ENCODE peak calls at places on chromosomes 13 and 19, in six cellular contexts. One of them, this sample, is unnamed.

GRCh38 chr13:91313581-91313980 is 33.9 kb upstream of the MIR17HG start:
- DNase-seq in head of caudate nucleus: no peak
- DNase-seq in NCI-H345: no peak
- DNase-seq in BE2C: no peak
- DNase-seq in endothelial cell: no peak
- DNase-seq in uterus: no peak
- DNase-seq in this sample: no peak

GRCh38 chr19:49422407-49423277 is 599 bp downstream of the PTH2 start:
- DNase-seq in endothelial cell: peak; percentile 75
- DNase-seq in uterus: no peak
- DNase-seq in NCI-H345: peak; percentile 59
- DNase-seq in head of caudate nucleus: peak; percentile 10
- DNase-seq in BE2C: peak; percentile 69
- DNase-seq in this sample: no peak

GRCh38 chr19:29489182-29489951 is 36.4 kb upstream of the VSTM2B start:
- DNase-seq in head of caudate nucleus: no peak
- DNase-seq in endothelial cell: no peak
- DNase-seq in BE2C: no peak
- DNase-seq in uterus: no peak
- DNase-seq in NCI-H345: no peak
- DNase-seq in this sample: no peak

GRCh38 chr19:35154535-35155406 is at the start of gene FXYD5:
- DNase-seq in head of caudate nucleus: no peak
- DNase-seq in NCI-H345: peak; percentile 51
- DNase-seq in endothelial cell: peak; percentile 53
- DNase-seq in uterus: peak; percentile 53
- DNase-seq in BE2C: no peak
- DNase-seq in this sample: peak; percentile 69

GRCh38 chr13:97179501-97179900 is 42.6 kb upstream of the MBNL2 start:
- DNase-seq in head of caudate nucleus: no peak
- DNase-seq in endothelial cell: no peak
- DNase-seq in NCI-H345: no peak
- DNase-seq in uterus: no peak
- DNase-seq in BE2C: no peak
- DNase-seq in this sample: no peak

GRCh38 chr19:29062486-29063435 is 150.2 kb downstream of the UQCRFS1 start:
- DNase-seq in uterus: no peak
- DNase-seq in head of caudate nucleus: no peak
- DNase-seq in BE2C: no peak
- DNase-seq in endothelial cell: no peak
- DNase-seq in NCI-H345: no peak
- DNase-seq in this sample: no peak

GRCh38 chr19:17784201-17785008 is 10.5 kb upstream of the B3GNT3 start:
- DNase-seq in uterus: peak; percentile 50
- DNase-seq in BE2C: peak; percentile 84
- DNase-seq in NCI-H345: peak; percentile 50
- DNase-seq in head of caudate nucleus: peak; percentile 75
- DNase-seq in endothelial cell: peak; percentile 68
- DNase-seq in this sample: peak; percentile 74

GRCh38 chr13:21594715-21595545 is 9.0 kb downstream of the MICU2 start:
- DNase-seq in head of caudate nucleus: no peak
- DNase-seq in endothelial cell: no peak
- DNase-seq in uterus: no peak
- DNase-seq in BE2C: no peak
- DNase-seq in NCI-H345: no peak
- DNase-seq in this sample: no peak

GRCh38 chr19:4191044-4191443 is 8.6 kb downstream of the ANKRD24 start:
- DNase-seq in BE2C: no peak
- DNase-seq in NCI-H345: peak; percentile 90
- DNase-seq in uterus: no peak
- DNase-seq in endothelial cell: no peak
- DNase-seq in head of caudate nucleus: no peak
- DNase-seq in this sample: no peak

GRCh38 chr13:66933994-66934393 is 296.1 kb downstream of the PCDH9 start:
- DNase-seq in head of caudate nucleus: no peak
- DNase-seq in uterus: no peak
- DNase-seq in endothelial cell: no peak
- DNase-seq in NCI-H345: no peak
- DNase-seq in BE2C: no peak
- DNase-seq in this sample: no peak

GRCh38 chr19:40689339-40690049 is 957 bp downstream of the NUMBL start:
- DNase-seq in endothelial cell: no peak
- DNase-seq in uterus: no peak
- DNase-seq in BE2C: peak; percentile 79
- DNase-seq in head of caudate nucleus: no peak
- DNase-seq in NCI-H345: peak; percentile 52
- DNase-seq in this sample: peak; percentile 53

GRCh38 chr19:42316223-42317211 is 3.4 kb downstream of the TMEM145 start:
- DNase-seq in head of caudate nucleus: peak; percentile 19
- DNase-seq in uterus: no peak
- DNase-seq in NCI-H345: no peak
- DNase-seq in BE2C: peak; percentile 78
- DNase-seq in endothelial cell: no peak
- DNase-seq in this sample: no peak

GRCh38 chr13:97386832-97387486 is 47.0 kb upstream of the RAP2A start:
- DNase-seq in endothelial cell: no peak
- DNase-seq in NCI-H345: no peak
- DNase-seq in BE2C: no peak
- DNase-seq in uterus: no peak
- DNase-seq in head of caudate nucleus: no peak
- DNase-seq in this sample: no peak

GRCh38 chr19:55005684-55006488 is 32.2 kb downstream of the GP6 start:
- DNase-seq in NCI-H345: no peak
- DNase-seq in head of caudate nucleus: no peak
- DNase-seq in uterus: no peak
- DNase-seq in endothelial cell: no peak
- DNase-seq in BE2C: peak; percentile 12
- DNase-seq in this sample: peak; percentile 34

GRCh38 chr19:38043649-38044144 is 136.7 kb downstream of the SIPA1L3 start:
- DNase-seq in NCI-H345: no peak
- DNase-seq in BE2C: no peak
- DNase-seq in endothelial cell: no peak
- DNase-seq in uterus: no peak
- DNase-seq in head of caudate nucleus: no peak
- DNase-seq in this sample: no peak

GRCh38 chr19:50838239-50838638 is 4.9 kb upstream of the KLK15 start:
- DNase-seq in uterus: no peak
- DNase-seq in endothelial cell: no peak
- DNase-seq in NCI-H345: peak; percentile 38
- DNase-seq in BE2C: no peak
- DNase-seq in head of caudate nucleus: no peak
- DNase-seq in this sample: no peak

GRCh38 chr13:27476943-27477681 is 26.7 kb upstream of the MTIF3 start:
- DNase-seq in endothelial cell: no peak
- DNase-seq in uterus: no peak
- DNase-seq in BE2C: no peak
- DNase-seq in NCI-H345: no peak
- DNase-seq in head of caudate nucleus: no peak
- DNase-seq in this sample: no peak

GRCh38 chr13:94722596-94722995 is 10.3 kb upstream of the SOX21 start:
- DNase-seq in head of caudate nucleus: no peak
- DNase-seq in endothelial cell: no peak
- DNase-seq in NCI-H345: no peak
- DNase-seq in BE2C: no peak
- DNase-seq in uterus: no peak
- DNase-seq in this sample: no peak

GRCh38 chr13:53015971-53016370 is 12.6 kb upstream of the OLFM4 start:
- DNase-seq in BE2C: no peak
- DNase-seq in NCI-H345: no peak
- DNase-seq in endothelial cell: peak; percentile 10
- DNase-seq in uterus: no peak
- DNase-seq in head of caudate nucleus: no peak
- DNase-seq in this sample: no peak

GRCh38 chr19:46350758-46351159 is 3.9 kb downstream of the PPP5C start:
- DNase-seq in head of caudate nucleus: no peak
- DNase-seq in BE2C: no peak
- DNase-seq in uterus: no peak
- DNase-seq in endothelial cell: no peak
- DNase-seq in NCI-H345: no peak
- DNase-seq in this sample: no peak

GRCh38 chr19:49475191-49475932 is 1.3 kb downstream of the FLT3LG start:
- DNase-seq in NCI-H345: no peak
- DNase-seq in head of caudate nucleus: no peak
- DNase-seq in BE2C: no peak
- DNase-seq in endothelial cell: no peak
- DNase-seq in uterus: no peak
- DNase-seq in this sample: no peak

GRCh38 chr13:72424059-72424458 is 303.4 kb downstream of the MZT1 start:
- DNase-seq in NCI-H345: no peak
- DNase-seq in uterus: no peak
- DNase-seq in head of caudate nucleus: no peak
- DNase-seq in BE2C: no peak
- DNase-seq in endothelial cell: no peak
- DNase-seq in this sample: no peak

GRCh38 chr19:17079710-17080440 is 4.3 kb downstream of the MYO9B start:
- DNase-seq in head of caudate nucleus: peak; percentile 78
- DNase-seq in endothelial cell: no peak
- DNase-seq in NCI-H345: no peak
- DNase-seq in BE2C: peak; percentile 87
- DNase-seq in uterus: peak; percentile 90
- DNase-seq in this sample: peak; percentile 79